ENCODE peak calls at places on chromosomes 13 and 19, in five cellular contexts. One of them, this sample, is unnamed. For H3K9me3, the result is how much of the 10 kb centered on the place peaks cover.

GRCh38 chr19:2618611-2619010 is 83.9 kb downstream of the GNG7 start:
- DNase-seq in T-helper 17 cell: peak
- DNase-seq in neural progenitor cell: no peak
- DNase-seq in lower lobe of right lung: peak
- DNase-seq in HepG2: no peak
- DNase-seq in this sample: peak

GRCh38 chr13:52707375-52707774 is 32.2 kb downstream of the CNMD start:
- DNase-seq in T-helper 17 cell: no peak
- DNase-seq in lower lobe of right lung: no peak
- DNase-seq in HepG2: no peak
- DNase-seq in neural progenitor cell: no peak
- DNase-seq in this sample: no peak

GRCh38 chr13:111958612-111959395 is 108.1 kb upstream of the SOX1 start:
- DNase-seq in HepG2: no peak
- DNase-seq in neural progenitor cell: no peak
- DNase-seq in T-helper 17 cell: no peak
- DNase-seq in lower lobe of right lung: no peak
- DNase-seq in this sample: no peak

GRCh38 chr19:47518139-47518538 is 3.3 kb upstream of the NAPA start:
- DNase-seq in T-helper 17 cell: no peak
- DNase-seq in HepG2: no peak
- DNase-seq in lower lobe of right lung: no peak
- DNase-seq in neural progenitor cell: no peak
- DNase-seq in this sample: no peak

GRCh38 chr19:33064778-33065550 is at the start of gene RHPN2:
- DNase-seq in T-helper 17 cell: peak
- DNase-seq in neural progenitor cell: peak
- DNase-seq in lower lobe of right lung: peak
- DNase-seq in HepG2: peak
- DNase-seq in this sample: peak

GRCh38 chr13:35599385-35599784 is 122.9 kb upstream of the MAB21L1 start:
- DNase-seq in neural progenitor cell: peak
- DNase-seq in HepG2: no peak
- DNase-seq in T-helper 17 cell: no peak
- DNase-seq in lower lobe of right lung: no peak
- DNase-seq in this sample: no peak

GRCh38 chr13:20102776-20103175 is 58.1 kb downstream of the GJA3 start:
- DNase-seq in neural progenitor cell: no peak
- DNase-seq in HepG2: no peak
- DNase-seq in lower lobe of right lung: no peak
- DNase-seq in T-helper 17 cell: no peak
- DNase-seq in this sample: no peak

GRCh38 chr19:11088508-11089253 is 582 bp upstream of the LDLR start:
- DNase-seq in T-helper 17 cell: no peak
- DNase-seq in neural progenitor cell: no peak
- DNase-seq in HepG2: peak
- DNase-seq in lower lobe of right lung: no peak
- DNase-seq in this sample: no peak

GRCh38 chr19:14091086-14091884 is 734 bp upstream of the SAMD1 start:
- DNase-seq in neural progenitor cell: no peak
- DNase-seq in T-helper 17 cell: peak
- DNase-seq in HepG2: peak
- DNase-seq in lower lobe of right lung: peak
- DNase-seq in this sample: peak

GRCh38 chr13:80923907-80924306 is 583.0 kb upstream of the SPRY2 start:
- DNase-seq in T-helper 17 cell: no peak
- DNase-seq in HepG2: no peak
- DNase-seq in lower lobe of right lung: no peak
- DNase-seq in neural progenitor cell: peak
- DNase-seq in this sample: no peak

GRCh38 chr13:100434010-100434763 is 154.4 kb downstream of the GGACT start:
- DNase-seq in HepG2: peak
- DNase-seq in lower lobe of right lung: no peak
- DNase-seq in neural progenitor cell: no peak
- DNase-seq in T-helper 17 cell: no peak
- DNase-seq in this sample: no peak

GRCh38 chr19:46111376-46111775 is 13.1 kb downstream of the IGFL3 start:
- DNase-seq in HepG2: no peak
- DNase-seq in T-helper 17 cell: no peak
- DNase-seq in lower lobe of right lung: no peak
- DNase-seq in neural progenitor cell: no peak
- DNase-seq in this sample: no peak

GRCh38 chr13:79710376-79710775 is 229.4 kb downstream of the NDFIP2 start:
- DNase-seq in T-helper 17 cell: no peak
- DNase-seq in HepG2: no peak
- DNase-seq in neural progenitor cell: no peak
- DNase-seq in lower lobe of right lung: no peak
- DNase-seq in this sample: no peak

GRCh38 chr13:66940113-66940512 is 290.0 kb downstream of the PCDH9 start:
- DNase-seq in lower lobe of right lung: no peak
- DNase-seq in neural progenitor cell: no peak
- DNase-seq in T-helper 17 cell: no peak
- DNase-seq in HepG2: no peak
- DNase-seq in this sample: no peak

GRCh38 chr13:105642511-105642958 is 892.9 kb downstream of the EFNB2 start:
- DNase-seq in T-helper 17 cell: no peak
- DNase-seq in HepG2: no peak
- DNase-seq in neural progenitor cell: no peak
- DNase-seq in lower lobe of right lung: no peak
- DNase-seq in this sample: no peak

GRCh38 chr13:114043421-114044053 is 69.7 kb upstream of the C13orf46 start:
- DNase-seq in HepG2: peak
- DNase-seq in neural progenitor cell: no peak
- DNase-seq in T-helper 17 cell: no peak
- DNase-seq in lower lobe of right lung: peak
- DNase-seq in this sample: no peak

GRCh38 chr13:71360041-71360440 is 507.0 kb downstream of the DACH1 start:
- DNase-seq in lower lobe of right lung: no peak
- DNase-seq in HepG2: no peak
- DNase-seq in neural progenitor cell: no peak
- DNase-seq in T-helper 17 cell: no peak
- DNase-seq in this sample: no peak

GRCh38 chr19:52020506-52020905 is 7.7 kb downstream of the ZNF614 start:
- DNase-seq in HepG2: no peak
- DNase-seq in neural progenitor cell: no peak
- DNase-seq in T-helper 17 cell: no peak
- DNase-seq in lower lobe of right lung: no peak
- DNase-seq in this sample: no peak
- H3K9me3 ChIP-seq in HepG2: under half
- H3K9me3 ChIP-seq in neural progenitor cell: under half
- H3K9me3 ChIP-seq in T-helper 17 cell: half or more
- H3K9me3 ChIP-seq in lower lobe of right lung: half or more
- H3K9me3 ChIP-seq in this sample: half or more

DNA sequence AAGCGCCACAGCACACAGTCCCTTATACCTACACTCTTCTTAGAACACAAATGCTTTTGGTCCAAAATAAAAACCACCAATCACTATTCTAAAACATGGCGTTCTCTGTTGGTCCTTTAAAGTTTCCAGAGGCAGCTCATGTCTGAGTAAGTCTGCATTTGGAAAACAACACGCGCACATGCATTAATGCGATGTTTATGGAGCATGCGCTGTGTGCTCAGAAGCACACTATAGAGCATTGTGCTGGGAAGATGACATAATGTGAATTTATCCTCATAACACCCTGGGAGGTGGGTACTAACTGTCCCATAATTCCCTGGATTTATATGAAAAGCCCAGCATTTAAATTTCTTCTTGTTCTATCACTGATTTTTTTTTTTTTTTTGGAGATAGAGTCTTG is 10.7 kb downstream of the ZNF682 start:
- DNase-seq in HepG2: no peak
- DNase-seq in neural progenitor cell: no peak
- DNase-seq in lower lobe of right lung: no peak
- DNase-seq in T-helper 17 cell: no peak
- DNase-seq in this sample: no peak
- H3K9me3 ChIP-seq in HepG2: under half
- H3K9me3 ChIP-seq in neural progenitor cell: under half
- H3K9me3 ChIP-seq in lower lobe of right lung: under half
- H3K9me3 ChIP-seq in T-helper 17 cell: under half
- H3K9me3 ChIP-seq in this sample: under half

GRCh38 chr13:92514420-92515125 is 712.0 kb upstream of the GPC6 start:
- DNase-seq in HepG2: no peak
- DNase-seq in neural progenitor cell: no peak
- DNase-seq in T-helper 17 cell: no peak
- DNase-seq in lower lobe of right lung: no peak
- DNase-seq in this sample: no peak
- H3K9me3 ChIP-seq in HepG2: under half
- H3K9me3 ChIP-seq in neural progenitor cell: under half
- H3K9me3 ChIP-seq in T-helper 17 cell: under half
- H3K9me3 ChIP-seq in lower lobe of right lung: under half
- H3K9me3 ChIP-seq in this sample: under half

DNA sequence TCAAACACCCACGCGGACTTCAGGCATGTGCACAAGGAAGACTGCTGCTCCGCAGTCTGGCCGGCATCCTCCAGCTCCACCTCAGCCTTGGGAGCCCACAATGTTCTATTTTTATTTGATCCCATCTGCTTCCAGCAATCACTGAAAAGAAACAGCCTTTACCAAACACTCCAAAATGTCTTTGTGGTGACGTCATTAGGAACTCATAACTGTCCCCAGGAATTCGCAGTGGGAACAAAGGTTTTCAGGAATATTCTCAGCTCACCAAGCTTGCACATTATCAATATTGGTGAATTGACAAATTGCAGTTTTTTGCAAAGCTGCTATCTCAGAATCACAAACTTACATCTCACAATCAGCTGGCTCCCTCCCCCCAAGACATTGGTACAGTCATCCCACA is 15.2 kb upstream of the ZNF841 start:
- DNase-seq in neural progenitor cell: no peak
- DNase-seq in T-helper 17 cell: no peak
- DNase-seq in lower lobe of right lung: no peak
- DNase-seq in HepG2: no peak
- DNase-seq in this sample: no peak
- H3K9me3 ChIP-seq in neural progenitor cell: half or more
- H3K9me3 ChIP-seq in T-helper 17 cell: under half
- H3K9me3 ChIP-seq in lower lobe of right lung: half or more
- H3K9me3 ChIP-seq in HepG2: half or more
- H3K9me3 ChIP-seq in this sample: half or more

GRCh38 chr19:15859187-15859586 is 38.7 kb downstream of the CYP4F2 start:
- DNase-seq in neural progenitor cell: no peak
- DNase-seq in T-helper 17 cell: no peak
- DNase-seq in lower lobe of right lung: no peak
- DNase-seq in HepG2: no peak
- DNase-seq in this sample: no peak
- H3K9me3 ChIP-seq in neural progenitor cell: under half
- H3K9me3 ChIP-seq in T-helper 17 cell: under half
- H3K9me3 ChIP-seq in lower lobe of right lung: under half
- H3K9me3 ChIP-seq in HepG2: under half
- H3K9me3 ChIP-seq in this sample: under half

GRCh38 chr19:54620464-54620863 is 9.8 kb upstream of the LILRB1 start:
- DNase-seq in T-helper 17 cell: no peak
- DNase-seq in HepG2: no peak
- DNase-seq in lower lobe of right lung: no peak
- DNase-seq in neural progenitor cell: no peak
- DNase-seq in this sample: no peak
- H3K9me3 ChIP-seq in T-helper 17 cell: under half
- H3K9me3 ChIP-seq in HepG2: under half
- H3K9me3 ChIP-seq in lower lobe of right lung: under half
- H3K9me3 ChIP-seq in neural progenitor cell: under half
- H3K9me3 ChIP-seq in this sample: under half

This sample was measured in left lung.